ENCODE peak calls at places on chromosome 11, in nine cellular contexts. D is astrocyte; V is pancreas; S is lower lobe of right lung; Y is ovary; Q is RWPE2; X is CD8-positive, alpha-beta T cell; H is fibroblast of lung; M is IMR-90. T is an unnamed sample. For H3K4me1, the result is how much of the 10 kb centered on the place peaks cover.

GRCh38 chr11:94655291-94655690 is 88.1 kb downstream of the PIWIL4 start:
- DNase-seq in M (no peak), S (no peak), X (no peak), V (no peak), D (no peak), H (no peak), Y (no peak), Q (no peak), T (no peak)

GRCh38 chr11:128796275-128796674 is 70.8 kb downstream of the KCNJ1 start:
- DNase-seq in Q (no peak), X (no peak), Y (no peak), M (peak), H (peak), S (no peak), D (peak), V (no peak), T (no peak)

GRCh38 chr11:12889243-12889642 is 119.9 kb upstream of the RASSF10 start:
- DNase-seq in M (peak), S (peak), H (peak), X (no peak), Q (no peak), V (no peak), Y (peak), D (peak), T (no peak)

GRCh38 chr11:130168105-130168504 is 8.5 kb downstream of the ST14 start:
- DNase-seq in Y (no peak), X (no peak), Q (no peak), V (no peak), M (peak), H (peak), D (peak), S (no peak), T (no peak)

GRCh38 chr11:37972691-37973090 is 1374.7 kb upstream of the RAG2 start:
- DNase-seq in H (peak), Y (no peak), S (no peak), V (no peak), D (peak), M (no peak), X (no peak), Q (no peak), T (no peak)

GRCh38 chr11:131185915-131186314 is 184.5 kb upstream of the NTM start:
- DNase-seq in X (no peak), H (no peak), M (no peak), V (no peak), D (no peak), S (no peak), Q (no peak), Y (no peak), T (no peak)

GRCh38 chr11:69986421-69987229 is 91.5 kb upstream of the ANO1 start:
- DNase-seq in Q (no peak), V (no peak), D (no peak), S (no peak), X (no peak), H (no peak), Y (no peak), M (no peak), T (peak)

GRCh38 chr11:65103476-65103875 is 7.5 kb downstream of the VPS51 start:
- DNase-seq in D (no peak), Q (no peak), H (no peak), M (no peak), S (no peak), V (no peak), X (no peak), Y (no peak), T (no peak)

GRCh38 chr11:67651976-67652895 is 1.7 kb upstream of the ACY3 start:
- DNase-seq in Y (no peak), H (peak), S (no peak), X (no peak), Q (no peak), M (no peak), D (peak), V (no peak), T (no peak)

GRCh38 chr11:36463781-36464180 is 46.3 kb downstream of the TRAF6 start:
- DNase-seq in D (peak), H (peak), Q (no peak), Y (no peak), M (peak), S (no peak), V (no peak), X (no peak), T (no peak)

GRCh38 chr11:58968251-58968711 is 29.0 kb downstream of the GLYATL1 start:
- DNase-seq in V (peak), X (no peak), H (no peak), S (no peak), D (no peak), M (no peak), Q (no peak), Y (no peak), T (no peak)

GRCh38 chr11:82864268-82864667 is 36.0 kb downstream of the PRCP start:
- DNase-seq in S (peak), D (peak), X (peak), Y (peak), Q (no peak), H (peak), M (peak), V (peak), T (peak)

GRCh38 chr11:116513894-116514293 is 258.9 kb downstream of the BUD13 start:
- DNase-seq in Q (no peak), M (peak), X (no peak), D (peak), Y (no peak), V (no peak), H (peak), S (no peak), T (peak)

GRCh38 chr11:11022126-11022730 is 164.4 kb upstream of the ZBED5 start:
- DNase-seq in V (no peak), D (no peak), Y (no peak), S (no peak), H (no peak), Q (no peak), X (no peak), M (peak), T (no peak)

GRCh38 chr11:9657531-9657930 is 6.3 kb upstream of the SWAP70 start:
- DNase-seq in S (no peak), Y (no peak), X (no peak), D (no peak), M (no peak), H (no peak), Q (no peak), V (no peak), T (no peak)

GRCh38 chr11:77762426-77762825 is 58.1 kb downstream of the RSF1 start:
- DNase-seq in V (no peak), M (no peak), S (no peak), Q (no peak), D (no peak), H (no peak), Y (no peak), X (no peak), T (no peak)

GRCh38 chr11:19426022-19426718 is 185.4 kb upstream of the E2F8 start:
- DNase-seq in S (no peak), V (no peak), H (no peak), Y (no peak), Q (no peak), M (no peak), D (no peak), X (no peak), T (no peak)

GRCh38 chr11:32586576-32587190 is 3.1 kb downstream of the EIF3M start:
- DNase-seq in D (no peak), H (peak), X (no peak), M (peak), V (no peak), Y (no peak), Q (no peak), S (no peak), T (peak)

GRCh38 chr11:19237813-19238212 is 2.9 kb downstream of the E2F8 start:
- DNase-seq in X (no peak), M (no peak), Q (no peak), S (no peak), D (no peak), Y (no peak), H (no peak), V (no peak), T (no peak)

GRCh38 chr11:117870176-117870952 is 6.1 kb downstream of the FXYD6 start:
- DNase-seq in X (no peak), V (no peak), H (no peak), D (no peak), S (no peak), M (no peak), Q (no peak), Y (no peak), T (peak)

GRCh38 chr11:72787262-72788104 is 6.4 kb downstream of the STARD10 start:
- DNase-seq in X (no peak), V (peak), S (no peak), M (no peak), H (no peak), Q (no peak), D (no peak), Y (no peak), T (no peak)
- TF ChIP-seq CTCF in X (no peak), V (no peak), S (peak), M (no peak), H (no peak), Q (no peak), D (no peak), Y (no peak), T (no peak)

GRCh38 chr11:84142411-84142810 is 856.2 kb upstream of the CCDC90B start:
- DNase-seq in D (no peak), H (no peak), S (no peak), Q (no peak), X (no peak), V (no peak), M (no peak), Y (no peak), T (no peak)

GRCh38 chr11:84136926-84137325 is 850.8 kb upstream of the CCDC90B start:
- DNase-seq in M (no peak), Q (no peak), S (no peak), D (peak), H (peak), V (no peak), Y (no peak), X (no peak), T (no peak)

GRCh38 chr11:84140386-84141169 is 854.4 kb upstream of the CCDC90B start:
- DNase-seq in X (no peak), Y (no peak), S (no peak), D (no peak), Q (no peak), H (no peak), M (no peak), V (no peak), T (no peak)

GRCh38 chr11:84137960-84138359 is 851.8 kb upstream of the CCDC90B start:
- DNase-seq in X (no peak), M (no peak), H (no peak), Y (no peak), Q (no peak), V (no peak), S (no peak), D (no peak), T (no peak)
- H3K4me1 ChIP-seq in X (under half), M (under half), H (under half), Y (under half), Q (under half), V (under half), S (under half), D (under half), T (under half)

DNA sequence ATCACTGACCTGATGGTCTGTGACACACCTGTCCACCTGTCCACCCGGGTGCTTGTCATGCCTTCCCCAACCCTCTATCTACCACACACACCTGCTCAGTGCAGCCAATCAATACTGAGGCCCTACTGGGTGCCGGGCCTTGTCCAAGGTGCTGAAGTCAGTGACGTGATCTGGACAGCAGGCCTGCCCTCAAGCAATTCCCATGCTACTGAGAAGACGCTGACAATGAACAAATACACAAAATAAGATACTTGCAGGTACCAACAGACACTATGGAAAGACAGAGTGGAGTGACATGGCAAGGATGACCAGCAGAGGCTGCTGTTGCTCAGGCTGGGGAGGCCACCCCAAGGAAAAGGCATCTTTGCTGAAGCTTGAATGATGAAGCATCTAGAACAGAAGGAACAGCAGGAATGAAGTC is 21.2 kb downstream of the PLAAT3 start:
- DNase-seq in M (peak), H (no peak), Q (no peak), V (no peak), X (no peak), D (no peak), S (no peak), Y (no peak), T (no peak)
- TF ChIP-seq CTCF in M (peak), H (peak), Q (peak), V (peak), X (no peak), D (peak), S (peak), Y (no peak), T (peak)

GRCh38 chr11:61607426-61607825 is 26.6 kb upstream of the SYT7 start:
- DNase-seq in S (no peak), M (peak), Q (no peak), X (no peak), H (no peak), D (peak), V (no peak), Y (no peak), T (no peak)
- H3K4me1 ChIP-seq in S (under half), M (under half), Q (under half), X (under half), H (under half), D (under half), V (under half), Y (under half), T (under half)